ENCODE peak calls at places on chromosomes 12 and 14, in seven cellular contexts. M is breast epithelium, E is spleen, I is tibial nerve, H is lung, V is AG10803, K is thyroid gland. R is an unnamed sample.

GRCh38 chr14:50559990-50560928 is at the start of gene ATL1:
- DNase-seq in M (peak), E (peak), I (peak), H (peak), V (peak), K (peak), R (peak)

GRCh38 chr12:105451798-105452197 is 121.3 kb downstream of the C12orf75 start:
- DNase-seq in M (no peak), E (no peak), I (peak), H (no peak), V (no peak), K (no peak), R (no peak)

GRCh38 chr12:7905071-7905470 is 30.9 kb downstream of the SLC2A3 start:
- DNase-seq in M (no peak), E (no peak), I (no peak), H (no peak), V (no peak), K (no peak), R (peak)

GRCh38 chr12:89918172-89918880 is 209.7 kb upstream of the ATP2B1 start:
- DNase-seq in M (no peak), E (no peak), I (no peak), H (no peak), V (no peak), K (no peak), R (no peak)

GRCh38 chr12:70719672-70720420 is 82.6 kb upstream of the PTPRB start:
- DNase-seq in M (no peak), E (peak), I (peak), H (no peak), V (peak), K (peak), R (peak)

GRCh38 chr14:61343471-61343870 is 22.1 kb downstream of the PRKCH start:
- DNase-seq in M (no peak), E (no peak), I (no peak), H (no peak), V (no peak), K (no peak), R (peak)

GRCh38 chr14:95018845-95019244 is 138.5 kb downstream of the DICER1 start:
- DNase-seq in M (no peak), E (no peak), I (no peak), H (peak), V (peak), K (no peak), R (peak)

GRCh38 chr14:69451941-69452340 is 32.6 kb upstream of the PLEKHD1 start:
- DNase-seq in M (no peak), E (no peak), I (no peak), H (no peak), V (no peak), K (no peak), R (no peak)

GRCh38 chr14:101950516-101951215 is 13.7 kb upstream of the DYNC1H1 start:
- DNase-seq in M (peak), E (peak), I (no peak), H (no peak), V (no peak), K (no peak), R (no peak)

GRCh38 chr12:78696267-78696666 is 168.3 kb upstream of the SYT1 start:
- DNase-seq in M (no peak), E (no peak), I (no peak), H (no peak), V (peak), K (no peak), R (no peak)

GRCh38 chr12:59936546-59936945 is 340.7 kb downstream of the SLC16A7 start:
- DNase-seq in M (no peak), E (no peak), I (no peak), H (no peak), V (no peak), K (no peak), R (no peak)

GRCh38 chr12:96652870-96653269 is 163.5 kb downstream of the CFAP54 start:
- DNase-seq in M (no peak), E (no peak), I (no peak), H (no peak), V (no peak), K (no peak), R (no peak)

GRCh38 chr12:69948874-69949273 is 123.8 kb downstream of the MYRFL start:
- DNase-seq in M (no peak), E (no peak), I (no peak), H (no peak), V (no peak), K (no peak), R (no peak)

GRCh38 chr12:42705863-42706262 is 116.3 kb upstream of the PRICKLE1 start:
- DNase-seq in M (no peak), E (peak), I (peak), H (peak), V (peak), K (peak), R (peak)

GRCh38 chr14:68255697-68256178 is 436.2 kb downstream of the RAD51B start:
- DNase-seq in M (no peak), E (no peak), I (no peak), H (no peak), V (peak), K (no peak), R (no peak)

GRCh38 chr14:69547701-69548348 is 26.8 kb downstream of the CCDC177 start:
- DNase-seq in M (no peak), E (no peak), I (no peak), H (no peak), V (no peak), K (peak), R (peak)

GRCh38 chr12:22687677-22688076 is 62.7 kb downstream of the ETNK1 start:
- DNase-seq in M (no peak), E (no peak), I (no peak), H (no peak), V (peak), K (no peak), R (peak)

GRCh38 chr12:49627752-49628360 is 4.5 kb downstream of the PRPF40B start:
- DNase-seq in M (no peak), E (no peak), I (no peak), H (no peak), V (peak), K (no peak), R (peak)

GRCh38 chr14:82046512-82047226 is 513.0 kb upstream of the SEL1L start:
- DNase-seq in M (no peak), E (no peak), I (no peak), H (no peak), V (no peak), K (no peak), R (no peak)

GRCh38 chr14:82045339-82045738 is 511.7 kb upstream of the SEL1L start:
- DNase-seq in M (no peak), E (no peak), I (no peak), H (no peak), V (no peak), K (no peak), R (no peak)

GRCh38 chr14:82052778-82053177 is 519.1 kb upstream of the SEL1L start:
- DNase-seq in M (no peak), E (no peak), I (no peak), H (no peak), V (no peak), K (no peak), R (no peak)

GRCh38 chr14:82047777-82048470 is 514.3 kb upstream of the SEL1L start:
- DNase-seq in M (no peak), E (no peak), I (no peak), H (no peak), V (no peak), K (no peak), R (no peak)
- TF ChIP-seq CTCF in M (no peak), E (no peak), I (no peak), H (no peak), V (no peak), K (no peak), R (no peak)

DNA sequence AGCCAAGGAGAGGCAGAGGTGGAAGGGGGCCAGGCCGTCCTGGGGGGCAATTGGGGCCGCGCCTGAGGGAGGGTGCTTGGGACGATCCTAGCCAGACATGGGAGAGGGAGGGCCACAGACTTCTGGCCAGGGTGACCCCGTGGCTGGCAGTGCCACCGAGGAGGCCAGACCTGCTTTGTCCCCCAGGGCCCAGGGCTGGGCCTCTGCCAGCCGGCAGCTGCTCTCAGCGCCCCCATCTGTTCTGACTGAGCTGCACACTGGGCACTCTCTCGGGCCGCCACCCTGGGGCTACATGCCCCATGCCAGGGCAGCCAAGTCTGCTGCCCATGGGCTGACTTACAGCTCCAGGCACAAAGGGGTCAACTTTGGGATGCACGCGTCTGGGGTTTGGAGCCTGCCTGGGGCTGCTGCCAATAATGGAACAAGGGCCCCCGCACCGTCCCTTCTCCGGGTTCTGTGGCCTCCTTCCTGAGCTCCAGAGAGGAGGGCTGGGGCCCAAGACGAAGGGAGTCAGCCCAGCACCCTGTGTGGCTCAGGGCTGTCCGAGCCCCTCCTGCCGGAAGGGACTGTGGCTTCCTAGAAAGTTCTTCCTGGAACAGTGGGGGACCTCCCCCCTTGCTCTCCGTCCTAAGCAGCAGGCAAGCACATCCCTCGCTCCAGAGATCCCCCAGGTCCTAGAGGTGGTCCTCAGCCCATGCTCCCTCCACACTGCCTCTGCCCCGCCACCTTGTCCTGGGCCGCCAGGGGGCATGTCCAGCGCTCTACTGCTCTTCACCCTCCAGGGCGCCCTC is 1.1 kb downstream of the ADSS1 start:
- DNase-seq in M (no peak), E (no peak), I (no peak), H (no peak), V (no peak), K (peak), R (peak)
- H3K4me3 ChIP-seq in M (peak), E (no peak), I (peak), H (no peak), V (peak), K (no peak), R (peak)

GRCh38 chr12:56600753-56601152 is 29.4 kb downstream of the BAZ2A start:
- DNase-seq in M (no peak), E (no peak), I (no peak), H (no peak), V (no peak), K (no peak), R (no peak)

GRCh38 chr12:56602239-56602638 is 27.9 kb downstream of the BAZ2A start:
- DNase-seq in M (no peak), E (no peak), I (no peak), H (no peak), V (no peak), K (no peak), R (peak)

GRCh38 chr12:56599041-56599440 is 31.1 kb downstream of the BAZ2A start:
- DNase-seq in M (no peak), E (no peak), I (no peak), H (no peak), V (no peak), K (no peak), R (no peak)

GRCh38 chr12:56599797-56600196 is 30.3 kb downstream of the BAZ2A start:
- DNase-seq in M (no peak), E (no peak), I (no peak), H (peak), V (no peak), K (no peak), R (no peak)

DNA sequence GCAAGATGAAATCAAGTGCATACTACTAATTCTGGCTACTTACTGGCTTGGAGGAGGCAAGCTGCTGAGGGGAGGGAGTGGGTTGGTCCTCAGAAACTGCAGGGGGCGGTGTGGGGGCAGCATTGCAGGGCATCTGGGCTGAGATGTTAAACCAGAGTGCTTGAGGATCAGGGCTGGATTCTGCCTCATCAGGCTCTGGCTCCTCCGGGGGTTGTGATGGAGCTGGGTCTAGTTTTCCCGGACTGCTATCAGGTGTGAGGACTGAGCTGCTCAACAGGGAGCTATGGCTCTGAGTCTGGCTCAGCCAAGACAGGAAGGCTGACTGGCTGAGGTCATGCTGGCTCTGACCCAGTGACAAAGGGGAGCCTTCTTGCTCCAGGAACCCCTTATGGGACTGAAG is 28.6 kb downstream of the BAZ2A start:
- DNase-seq in M (no peak), E (no peak), I (no peak), H (no peak), V (no peak), K (no peak), R (peak)
- TF ChIP-seq CTCF in M (no peak), E (no peak), I (no peak), H (no peak), V (peak), K (no peak), R (peak)

GRCh38 chr14:58765375-58765774 is 127.6 kb downstream of the DACT1 start:
- DNase-seq in M (no peak), E (no peak), I (no peak), H (no peak), V (no peak), K (no peak), R (no peak)
- H3K4me3 ChIP-seq in M (no peak), E (no peak), I (no peak), H (no peak), V (no peak), K (no peak), R (no peak)

R was measured in fibroblast of pulmonary artery.